ENCODE peak calls at places on chromosomes 4 and X, in eight cellular contexts. T, X, K, P, Y, D, H and A are unnamed samples.

GRCh38 chr4:131411393-131411792 is 1737.7 kb upstream of the PCDH10 start:
- DNase-seq in X (no peak), P (no peak), K (no peak), H (no peak), T (no peak), D (no peak), Y (no peak), A (no peak)

GRCh38 chr4:17762705-17763104 is 18.7 kb downstream of the FAM184B start:
- DNase-seq in X (no peak), H (no peak), T (no peak), K (no peak), P (no peak), D (no peak), Y (no peak), A (no peak)

GRCh38 chr4:155889036-155889793 is 14.3 kb upstream of the TDO2 start:
- DNase-seq in P (no peak), D (no peak), X (no peak), Y (no peak), H (peak; percentile 50), K (no peak), T (peak; percentile 47), A (peak; percentile 71)

GRCh38 chrX:20595928-20596550 is 329.3 kb upstream of the RPS6KA3 start:
- DNase-seq in P (no peak), D (no peak), T (no peak), Y (no peak), X (no peak), K (no peak), H (peak; percentile 13), A (no peak)

GRCh38 chrX:71917621-71918341 is 7.1 kb downstream of the NHSL2 start:
- DNase-seq in H (no peak), X (no peak), P (no peak), K (no peak), T (no peak), Y (no peak), D (no peak), A (no peak)

GRCh38 chr4:173057442-173057841 is 111.2 kb upstream of the GALNT7 start:
- DNase-seq in P (no peak), Y (no peak), K (no peak), H (no peak), T (no peak), D (no peak), X (no peak), A (no peak)

GRCh38 chrX:107648332-107648731 is 20.0 kb downstream of the PRPS1 start:
- DNase-seq in Y (no peak), H (no peak), D (no peak), T (no peak), K (no peak), X (no peak), P (no peak), A (no peak)

GRCh38 chrX:40174594-40175415 is 77.0 kb upstream of the BCOR start:
- DNase-seq in H (peak; percentile 82), X (no peak), K (peak; percentile 48), Y (no peak), D (no peak), P (no peak), T (peak; percentile 67), A (peak; percentile 48)

GRCh38 chr4:156672492-156672891 is 299.1 kb downstream of the PDGFC start:
- DNase-seq in D (no peak), K (no peak), H (no peak), Y (no peak), X (no peak), P (no peak), T (peak; percentile 23), A (no peak)

GRCh38 chr4:139175647-139176298 is 1.2 kb downstream of the ELF2 start:
- DNase-seq in K (no peak), Y (no peak), X (no peak), D (no peak), P (no peak), H (no peak), T (no peak), A (peak; percentile 40)

GRCh38 chr4:2290488-2290887 is 28.6 kb upstream of the MXD4 start:
- DNase-seq in T (no peak), Y (no peak), P (no peak), H (peak; percentile 3), X (no peak), D (no peak), K (no peak), A (no peak)

GRCh38 chr4:80071643-80072606 is 1.1 kb downstream of the ANTXR2 start:
- DNase-seq in X (peak; percentile 59), T (peak; percentile 64), H (peak; percentile 49), D (peak; percentile 52), Y (peak; percentile 39), P (peak; percentile 4), K (peak; percentile 73), A (peak; percentile 25)

GRCh38 chr4:58061967-58062366 is 951.8 kb upstream of the IGFBP7 start:
- DNase-seq in P (no peak), T (no peak), K (no peak), Y (no peak), D (no peak), H (no peak), X (no peak), A (no peak)

GRCh38 chr4:67714248-67714583 is 13.3 kb upstream of the UBA6 start:
- DNase-seq in K (no peak), P (no peak), X (no peak), Y (no peak), T (no peak), D (no peak), H (peak; percentile 41), A (no peak)

GRCh38 chr4:57109847-57110634 is at the start of gene IGFBP7:
- DNase-seq in K (peak; percentile 27), T (no peak), P (no peak), Y (no peak), X (no peak), D (no peak), H (peak; percentile 53), A (no peak)

GRCh38 chr4:139153411-139154133 is 23.4 kb downstream of the ELF2 start:
- DNase-seq in Y (no peak), T (no peak), D (no peak), H (no peak), K (no peak), X (no peak), P (no peak), A (no peak)

GRCh38 chr4:32789026-32789608 is 2068.9 kb downstream of the PCDH7 start:
- DNase-seq in P (no peak), T (no peak), H (peak; percentile 12), D (no peak), X (no peak), Y (no peak), K (no peak), A (no peak)

GRCh38 chr4:151098191-151098590 is 1.2 kb upstream of the RPS3A start:
- DNase-seq in K (peak; percentile 26), Y (no peak), T (peak; percentile 30), P (no peak), H (no peak), D (no peak), X (no peak), A (no peak)

GRCh38 chrX:30150196-30150895 is 65.0 kb upstream of the MAGEB2 start:
- DNase-seq in K (no peak), H (no peak), X (no peak), P (no peak), T (no peak), D (no peak), Y (no peak), A (no peak)

GRCh38 chr4:171896426-171896825 is 83.2 kb downstream of the GALNTL6 start:
- DNase-seq in T (no peak), P (no peak), H (no peak), K (no peak), Y (no peak), X (no peak), D (no peak), A (no peak)

GRCh38 chr4:100240008-100240407 is 49.7 kb upstream of the DDIT4L start:
- DNase-seq in D (no peak), P (no peak), T (no peak), Y (peak; percentile 10), K (no peak), H (no peak), X (no peak), A (peak; percentile 7)

DNA sequence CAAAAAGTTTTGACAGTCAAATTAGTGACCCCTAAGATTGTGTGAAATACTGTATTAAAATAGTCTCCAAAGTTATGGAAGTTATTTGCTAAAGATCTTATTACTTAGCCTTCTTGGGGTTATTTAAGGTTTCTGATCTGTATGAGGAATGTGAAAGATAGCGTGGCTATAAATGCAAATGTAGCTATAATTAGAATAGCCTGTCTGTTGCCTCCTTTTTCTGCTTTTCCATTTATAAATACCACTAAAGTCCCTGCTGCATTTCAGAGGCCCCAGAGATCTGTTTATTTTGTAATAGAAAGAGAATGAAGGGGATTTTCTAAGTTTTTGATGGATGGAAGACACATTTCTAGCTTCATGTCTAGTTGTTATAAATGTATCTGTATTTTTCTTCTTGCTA is 74.1 kb downstream of the INTS12 start:
- DNase-seq in T (no peak), H (no peak), P (no peak), X (no peak), K (no peak), Y (no peak), D (no peak), A (no peak)
- H3K27ac ChIP-seq in T (no peak overlapping the region), H (no peak overlapping the region), P (no peak overlapping the region), X (no peak overlapping the region), K (no peak overlapping the region), Y (no peak overlapping the region), D (no peak overlapping the region), A (no peak overlapping the region)

DNA sequence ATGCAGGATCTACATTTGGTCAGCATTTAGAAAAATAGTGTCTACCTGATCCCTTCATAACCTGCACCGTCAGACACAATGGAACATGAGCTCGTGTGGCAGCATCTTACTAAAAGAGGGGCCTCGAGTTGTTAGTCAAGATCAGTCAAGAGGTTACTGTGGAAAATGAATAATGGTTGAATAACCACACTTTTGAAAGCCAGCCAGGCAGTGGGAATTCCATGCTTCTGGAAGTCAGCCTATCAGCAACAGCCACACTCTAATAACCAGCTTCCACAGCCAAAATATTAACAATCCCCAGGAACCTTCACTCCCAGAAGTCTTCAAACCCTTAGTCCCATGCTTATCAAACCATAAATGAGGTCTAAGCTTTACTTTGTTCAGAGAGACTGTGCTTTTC is 234.3 kb downstream of the HS3ST1 start:
- DNase-seq in X (no peak), Y (no peak), T (no peak), K (no peak), D (no peak), H (no peak), P (no peak), A (no peak)
- TF ChIP-seq CTCF in X (no peak), Y (no peak), T (no peak), K (no peak), D (no peak), H (no peak), P (no peak), A (no peak)

DNA sequence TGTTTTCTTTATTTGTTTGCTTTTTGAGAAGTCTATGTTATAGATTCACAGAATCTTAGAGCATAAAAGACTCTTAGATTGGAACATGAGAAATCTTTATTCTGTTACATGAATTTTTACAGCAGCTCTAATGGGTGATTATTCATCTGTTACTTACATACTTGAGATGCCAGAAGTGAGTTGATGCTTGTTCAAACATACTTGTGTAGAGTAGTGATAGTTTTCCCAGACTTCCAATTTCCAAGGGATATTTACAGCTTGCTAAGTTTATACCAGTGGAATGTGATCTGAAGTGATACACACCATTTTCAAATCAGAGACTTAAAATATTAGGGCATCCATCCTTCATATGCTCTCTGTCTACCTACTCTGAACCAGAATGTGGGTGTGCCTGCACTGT is 252.9 kb upstream of the SMIM31 start:
- DNase-seq in T (no peak), H (no peak), D (no peak), Y (no peak), P (no peak), X (no peak), K (no peak), A (peak; percentile 11)
- H3K4me3 ChIP-seq in T (no peak overlapping the region), H (no peak overlapping the region), D (no peak overlapping the region), Y (no peak overlapping the region), P (no peak overlapping the region), X (no peak overlapping the region), K (no peak overlapping the region), A (no peak overlapping the region)

GRCh38 chr4:14169460-14169859 is 541.9 kb upstream of the BOD1L1 start:
- DNase-seq in H (no peak), D (no peak), T (no peak), K (no peak), P (no peak), X (no peak), Y (no peak), A (peak; percentile 65)
- H3K27ac ChIP-seq in H (no peak overlapping the region), D (no peak overlapping the region), T (no peak overlapping the region), K (no peak overlapping the region), P (no peak overlapping the region), X (no peak overlapping the region), Y (no peak overlapping the region), A (peak overlapping the region; percentile 56)